ENCODE peak calls at places on chromosomes 1 and 21, in four cellular contexts. One of them, this sample, is unnamed.

GRCh38 chr1:110524311-110525249 is 5.6 kb upstream of the KCNA10 start:
- DNase-seq in K562: peak; percentile 87
- DNase-seq in HCT116: peak; percentile 27
- DNase-seq in HepG2: peak; percentile 21
- DNase-seq in this sample: peak; percentile 20

GRCh38 chr1:12196641-12197482 is 30.1 kb downstream of the TNFRSF1B start:
- DNase-seq in HCT116: no peak
- DNase-seq in K562: no peak
- DNase-seq in HepG2: peak; percentile 35
- DNase-seq in this sample: no peak

GRCh38 chr1:244513493-244513892 is 52.4 kb downstream of the CATSPERE start:
- DNase-seq in K562: no peak
- DNase-seq in HepG2: no peak
- DNase-seq in HCT116: no peak
- DNase-seq in this sample: no peak

GRCh38 chr1:234000557-234001081 is 96.1 kb downstream of the SLC35F3 start:
- DNase-seq in HepG2: no peak
- DNase-seq in K562: no peak
- DNase-seq in HCT116: no peak
- DNase-seq in this sample: no peak

GRCh38 chr1:161726631-161727342 is 5.4 kb downstream of the FCRLB start:
- DNase-seq in HCT116: peak; percentile 56
- DNase-seq in K562: peak; percentile 97
- DNase-seq in HepG2: peak; percentile 55
- DNase-seq in this sample: no peak

GRCh38 chr1:115098979-115099692 is 9.8 kb upstream of the TSPAN2 start:
- DNase-seq in HCT116: no peak
- DNase-seq in K562: no peak
- DNase-seq in HepG2: no peak
- DNase-seq in this sample: no peak

GRCh38 chr1:12610305-12610935 is 7.6 kb downstream of the DHRS3 start:
- DNase-seq in HCT116: no peak
- DNase-seq in K562: no peak
- DNase-seq in HepG2: no peak
- DNase-seq in this sample: no peak

GRCh38 chr1:244200596-244200995 is 149.5 kb downstream of the ZBTB18 start:
- DNase-seq in K562: no peak
- DNase-seq in HepG2: no peak
- DNase-seq in HCT116: no peak
- DNase-seq in this sample: no peak

GRCh38 chr21:34688145-34688544 is 19.4 kb downstream of the CLIC6 start:
- DNase-seq in K562: peak; percentile 55
- DNase-seq in HCT116: peak; percentile 15
- DNase-seq in HepG2: no peak
- DNase-seq in this sample: no peak

GRCh38 chr1:39776400-39776713 is 5.2 kb upstream of the OXCT2 start:
- DNase-seq in HCT116: no peak
- DNase-seq in K562: no peak
- DNase-seq in HepG2: no peak
- DNase-seq in this sample: no peak

GRCh38 chr1:184649500-184649899 is 105.2 kb downstream of the EDEM3 start:
- DNase-seq in HCT116: no peak
- DNase-seq in K562: no peak
- DNase-seq in HepG2: no peak
- DNase-seq in this sample: no peak

GRCh38 chr1:10694633-10695627 is 101.5 kb downstream of the CASZ1 start:
- DNase-seq in HepG2: peak; percentile 72
- DNase-seq in K562: peak; percentile 98
- DNase-seq in HCT116: peak; percentile 60
- DNase-seq in this sample: peak; percentile 28

GRCh38 chr1:3717715-3718601 is 34.3 kb upstream of the CCDC27 start:
- DNase-seq in K562: peak; percentile 99
- DNase-seq in HepG2: peak; percentile 33
- DNase-seq in HCT116: no peak
- DNase-seq in this sample: no peak

GRCh38 chr1:203451849-203452784 is 23.5 kb upstream of the PRELP start:
- DNase-seq in HCT116: no peak
- DNase-seq in K562: no peak
- DNase-seq in HepG2: no peak
- DNase-seq in this sample: no peak

GRCh38 chr1:26177182-26177684 is at the start of gene CNKSR1:
- DNase-seq in HCT116: peak; percentile 84
- DNase-seq in K562: no peak
- DNase-seq in HepG2: peak; percentile 62
- DNase-seq in this sample: no peak

GRCh38 chr21:31911138-31911907 is 38.5 kb downstream of the HUNK start:
- DNase-seq in HepG2: no peak
- DNase-seq in HCT116: no peak
- DNase-seq in K562: no peak
- DNase-seq in this sample: no peak

GRCh38 chr1:227937531-227938145 is 10.1 kb downstream of the WNT9A start:
- DNase-seq in HepG2: no peak
- DNase-seq in HCT116: no peak
- DNase-seq in K562: no peak
- DNase-seq in this sample: no peak

GRCh38 chr1:11927866-11928592 is 1.8 kb upstream of the KIAA2013 start:
- DNase-seq in HepG2: peak; percentile 82
- DNase-seq in K562: no peak
- DNase-seq in HCT116: no peak
- DNase-seq in this sample: no peak

GRCh38 chr1:46166521-46167462 is 8.1 kb upstream of the TSPAN1 start:
- DNase-seq in HepG2: no peak
- DNase-seq in HCT116: no peak
- DNase-seq in K562: no peak
- DNase-seq in this sample: no peak

GRCh38 chr1:102732927-102733326 is 375.4 kb downstream of the COL11A1 start:
- DNase-seq in HepG2: no peak
- DNase-seq in HCT116: no peak
- DNase-seq in K562: no peak
- DNase-seq in this sample: no peak

GRCh38 chr21:39153373-39153772 is 29.9 kb downstream of the PSMG1 start:
- DNase-seq in HCT116: no peak
- DNase-seq in K562: peak; percentile 70
- DNase-seq in HepG2: no peak
- DNase-seq in this sample: no peak

GRCh38 chr21:44802396-44803153 is 955 bp upstream of the UBE2G2 start:
- DNase-seq in K562: peak; percentile 73
- DNase-seq in HCT116: no peak
- DNase-seq in HepG2: peak; percentile 81
- DNase-seq in this sample: no peak

GRCh38 chr1:91080650-91081049 is 58.8 kb upstream of the ZNF644 start:
- DNase-seq in HCT116: no peak
- DNase-seq in HepG2: no peak
- DNase-seq in K562: no peak
- DNase-seq in this sample: no peak

GRCh38 chr1:115807723-115808122 is 33.2 kb downstream of the NHLH2 start:
- DNase-seq in HepG2: peak; percentile 64
- DNase-seq in HCT116: peak; percentile 78
- DNase-seq in K562: peak; percentile 60
- DNase-seq in this sample: peak; percentile 15

GRCh38 chr1:62515055-62515454 is 78.2 kb downstream of the USP1 start:
- DNase-seq in HepG2: peak; percentile 72
- DNase-seq in HCT116: no peak
- DNase-seq in K562: no peak
- DNase-seq in this sample: no peak

GRCh38 chr1:79588719-79589118 is 582.2 kb upstream of the ADGRL4 start:
- DNase-seq in K562: no peak
- DNase-seq in HepG2: no peak
- DNase-seq in HCT116: no peak
- DNase-seq in this sample: no peak

GRCh38 chr21:31630062-31630711 is 29.3 kb upstream of the SOD1 start:
- DNase-seq in HCT116: peak; percentile 75
- DNase-seq in HepG2: peak; percentile 3
- DNase-seq in K562: no peak
- DNase-seq in this sample: peak; percentile 73

GRCh38 chr1:38209986-38210385 is 163.4 kb upstream of the POU3F1 start:
- DNase-seq in K562: no peak
- DNase-seq in HCT116: no peak
- DNase-seq in HepG2: no peak
- DNase-seq in this sample: no peak

GRCh38 chr1:204150702-204151561 is 912 bp downstream of the ETNK2 start:
- DNase-seq in HCT116: no peak
- DNase-seq in K562: no peak
- DNase-seq in HepG2: no peak
- DNase-seq in this sample: no peak

GRCh38 chr1:207495816-207496792 is at the start of gene CR1:
- DNase-seq in HepG2: no peak
- DNase-seq in HCT116: no peak
- DNase-seq in K562: peak; percentile 27
- DNase-seq in this sample: no peak

GRCh38 chr1:8230284-8230605 is 87.7 kb upstream of the SLC45A1 start:
- DNase-seq in HCT116: no peak
- DNase-seq in K562: no peak
- DNase-seq in HepG2: peak; percentile 63
- DNase-seq in this sample: no peak

GRCh38 chr1:108117908-108118902 is 81.9 kb downstream of the SLC25A24 start:
- DNase-seq in HepG2: no peak
- DNase-seq in HCT116: no peak
- DNase-seq in K562: no peak
- DNase-seq in this sample: no peak

GRCh38 chr1:113684153-113684541 is 75.1 kb downstream of the PHTF1 start:
- DNase-seq in HepG2: no peak
- DNase-seq in K562: no peak
- DNase-seq in HCT116: no peak
- DNase-seq in this sample: no peak

GRCh38 chr1:197917813-197918646 is 858 bp downstream of the LHX9 start:
- DNase-seq in HCT116: no peak
- DNase-seq in K562: no peak
- DNase-seq in HepG2: no peak
- DNase-seq in this sample: no peak

DNA sequence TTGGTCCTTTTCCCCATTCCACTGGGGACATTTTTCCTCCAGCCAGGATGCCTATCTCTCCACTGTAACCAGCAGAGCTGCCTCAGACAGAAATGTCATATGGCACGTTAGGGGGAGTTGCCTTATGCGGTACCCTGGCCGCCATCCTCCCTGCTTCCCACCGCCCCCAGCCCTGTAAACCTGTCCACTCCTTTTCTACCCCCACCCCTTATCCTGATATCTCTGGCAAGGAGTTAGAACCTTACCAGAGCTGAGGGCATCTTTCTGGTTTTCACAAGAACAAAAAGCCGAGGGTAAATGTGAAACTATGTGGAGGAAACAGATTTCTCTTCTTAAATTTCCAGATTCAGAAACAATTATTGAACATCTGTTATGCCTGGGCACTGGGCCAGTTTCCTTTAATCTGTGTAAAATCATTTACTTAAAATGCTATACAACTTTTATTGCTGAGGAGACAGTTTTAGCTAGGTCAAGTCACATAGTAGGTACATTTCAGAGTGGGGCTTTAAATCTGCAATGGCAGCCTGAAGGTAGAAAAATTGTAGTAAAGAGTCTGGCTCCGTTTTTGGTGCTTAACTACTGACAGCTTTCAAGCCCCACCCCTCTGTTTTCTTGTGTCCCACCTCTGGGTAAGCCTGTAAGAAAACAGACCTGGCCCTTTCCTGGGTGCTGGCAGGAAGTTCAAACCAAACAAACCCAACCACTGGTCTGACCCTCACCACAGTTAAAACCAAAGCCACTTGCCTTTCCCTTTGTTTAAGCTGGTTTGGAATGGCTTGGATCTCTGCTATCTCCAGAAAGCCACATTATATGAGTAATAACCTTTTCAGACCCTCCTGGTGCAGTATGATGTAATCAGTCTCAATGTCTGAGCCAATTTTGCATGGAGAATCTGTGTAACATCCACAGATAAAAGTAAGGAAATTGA is 319.0 kb downstream of the HHAT start:
- DNase-seq in HCT116: no peak
- DNase-seq in HepG2: no peak
- DNase-seq in K562: no peak
- DNase-seq in this sample: no peak
- TF ChIP-seq TCF7L2 in HCT116: no peak
- TF ChIP-seq TCF7L2 in HepG2: no peak
- TF ChIP-seq TCF7L2 in K562: no peak
- TF ChIP-seq TCF7L2 in this sample: no peak

DNA sequence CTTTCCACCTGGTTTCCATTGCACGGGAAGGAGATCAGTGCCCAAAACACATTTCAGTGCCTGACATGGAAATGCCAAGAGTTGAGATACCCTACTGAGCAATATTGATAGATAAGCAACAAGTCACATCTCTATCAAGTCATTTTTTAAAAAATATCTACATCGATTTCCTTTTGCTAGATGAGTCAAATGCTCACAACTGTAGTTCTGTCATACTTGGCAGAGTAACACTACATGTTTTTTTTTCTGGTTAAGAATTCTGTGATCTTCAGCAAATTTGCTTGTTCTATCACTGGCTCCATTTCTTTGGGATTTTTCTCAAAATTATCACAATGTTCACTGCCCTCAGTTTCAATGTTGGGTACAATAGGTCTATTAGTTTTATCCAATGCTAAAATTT is 145.4 kb downstream of the ZC3H11B start:
- DNase-seq in K562: no peak
- DNase-seq in HCT116: no peak
- DNase-seq in HepG2: no peak
- DNase-seq in this sample: no peak
- TF ChIP-seq TCF7L2 in K562: no peak
- TF ChIP-seq TCF7L2 in HCT116: no peak
- TF ChIP-seq TCF7L2 in HepG2: no peak
- TF ChIP-seq TCF7L2 in this sample: no peak

GRCh38 chr1:168441745-168442144 is 102.1 kb downstream of the XCL2 start:
- DNase-seq in HepG2: no peak
- DNase-seq in K562: no peak
- DNase-seq in HCT116: no peak
- DNase-seq in this sample: no peak
- TF ChIP-seq TCF7L2 in HepG2: no peak
- TF ChIP-seq TCF7L2 in K562: no peak
- TF ChIP-seq TCF7L2 in HCT116: no peak
- TF ChIP-seq TCF7L2 in this sample: no peak

GRCh38 chr1:31155216-31155806 is 84.4 kb downstream of the NKAIN1 start:
- DNase-seq in HCT116: no peak
- DNase-seq in K562: peak; percentile 94
- DNase-seq in HepG2: peak; percentile 65
- DNase-seq in this sample: no peak

GRCh38 chr1:31152181-31152768 is 86.8 kb upstream of the PUM1 start:
- DNase-seq in HCT116: no peak
- DNase-seq in K562: no peak
- DNase-seq in HepG2: peak; percentile 39
- DNase-seq in this sample: no peak

GRCh38 chr1:31154632-31155215 is 85.0 kb downstream of the NKAIN1 start:
- DNase-seq in HCT116: no peak
- DNase-seq in K562: peak; percentile 99
- DNase-seq in HepG2: peak; percentile 87
- DNase-seq in this sample: no peak

GRCh38 chr1:31154000-31154631 is 85.6 kb downstream of the NKAIN1 start:
- DNase-seq in HCT116: no peak
- DNase-seq in HepG2: no peak
- DNase-seq in K562: peak; percentile 13
- DNase-seq in this sample: no peak

DNA sequence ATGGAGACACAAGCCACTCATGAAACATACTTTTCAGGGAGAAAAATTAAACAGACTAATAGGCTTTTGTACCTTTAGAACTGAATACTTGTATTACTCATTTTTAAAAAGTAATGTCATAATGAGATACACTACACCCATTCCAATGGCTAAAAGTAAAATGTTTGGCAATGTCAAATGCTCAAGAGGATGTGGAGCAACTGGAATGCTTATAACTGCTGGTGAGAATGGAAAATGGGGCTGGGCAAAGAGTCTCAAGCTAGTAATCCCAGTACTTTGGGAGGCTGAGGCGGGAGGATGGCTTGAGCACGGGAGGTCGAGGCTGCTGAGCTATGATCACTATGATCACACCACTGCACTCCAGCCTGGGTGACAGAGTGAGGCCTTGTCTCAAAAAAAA is 86.3 kb downstream of the NKAIN1 start:
- DNase-seq in HepG2: no peak
- DNase-seq in K562: no peak
- DNase-seq in HCT116: no peak
- DNase-seq in this sample: no peak
- TF ChIP-seq TCF7L2 in HepG2: no peak
- TF ChIP-seq TCF7L2 in K562: no peak
- TF ChIP-seq TCF7L2 in HCT116: no peak
- TF ChIP-seq TCF7L2 in this sample: no peak

This sample was measured in Panc1.